ENCODE peak calls at places on chromosomes 6 and 20, in eight cellular contexts. F is GM10248, N is upper lobe of left lung, P is AG09309, S is A549, Q is IMR-90, I is neural crest cell, W is endothelial cell. O is an unnamed sample.

GRCh38 chr6:1044040-1044836 is 267.7 kb upstream of the FOXQ1 start:
- DNase-seq in P (no peak), W (no peak), S (no peak), Q (no peak), F (no peak), I (no peak), N (no peak), O (no peak)

GRCh38 chr6:82833481-82833880 is 232.2 kb downstream of the UBE3D start:
- DNase-seq in I (no peak), W (no peak), S (no peak), F (no peak), N (no peak), P (no peak), Q (no peak), O (no peak)

GRCh38 chr20:35312348-35312747 is 20.1 kb upstream of the FAM83C start:
- DNase-seq in Q (peak), W (no peak), I (no peak), F (no peak), S (peak), N (no peak), P (peak), O (peak)

GRCh38 chr20:51889466-51889865 is 87.1 kb upstream of the SALL4 start:
- DNase-seq in N (no peak), W (no peak), F (no peak), P (no peak), Q (no peak), I (no peak), S (no peak), O (no peak)

GRCh38 chr6:166477647-166478365 is 95.1 kb upstream of the MPC1 start:
- DNase-seq in S (no peak), I (no peak), P (no peak), Q (no peak), F (no peak), W (no peak), N (no peak), O (no peak)

GRCh38 chr20:32463642-32464400 is 105.7 kb downstream of the ASXL1 start:
- DNase-seq in P (no peak), S (no peak), N (no peak), F (no peak), W (no peak), I (peak), Q (no peak), O (no peak)

GRCh38 chr6:1404066-1404712 is 14.8 kb downstream of the FOXF2 start:
- DNase-seq in N (peak), S (no peak), I (no peak), F (no peak), W (no peak), P (no peak), Q (peak), O (no peak)

GRCh38 chr6:98927534-98927933 is 20.2 kb downstream of the FBXL4 start:
- DNase-seq in S (no peak), F (no peak), W (no peak), Q (no peak), I (no peak), P (no peak), N (no peak), O (no peak)

GRCh38 chr6:110581682-110582081 is 105.3 kb upstream of the SLC22A16 start:
- DNase-seq in I (no peak), S (peak), Q (no peak), W (no peak), F (no peak), N (no peak), P (no peak), O (no peak)

GRCh38 chr6:166996406-166996805 is 2.8 kb upstream of the CEP43 start:
- DNase-seq in N (peak), Q (peak), S (no peak), F (no peak), W (no peak), I (no peak), P (no peak), O (no peak)

GRCh38 chr6:100134703-100135102 is 140.7 kb upstream of the MCHR2 start:
- DNase-seq in N (no peak), I (no peak), P (no peak), F (no peak), Q (peak), W (no peak), S (no peak), O (no peak)

GRCh38 chr6:2185056-2185455 is 60.3 kb downstream of the GMDS start:
- DNase-seq in I (no peak), N (no peak), S (no peak), W (no peak), F (no peak), Q (peak), P (no peak), O (no peak)

GRCh38 chr6:136823128-136823660 is 802 bp downstream of the PEX7 start:
- DNase-seq in W (no peak), Q (no peak), F (no peak), I (peak), P (no peak), N (peak), S (no peak), O (no peak)

GRCh38 chr6:113860165-113860955 is 3.2 kb downstream of the MARCKS start:
- DNase-seq in N (no peak), I (no peak), P (no peak), W (peak), S (peak), Q (peak), F (no peak), O (no peak)

GRCh38 chr6:151070666-151071065 is 169.1 kb upstream of the AKAP12 start:
- DNase-seq in P (peak), I (no peak), S (peak), N (no peak), F (no peak), W (no peak), Q (peak), O (peak)

GRCh38 chr6:16319813-16320532 is 81.6 kb downstream of the GMPR start:
- DNase-seq in W (no peak), Q (peak), F (peak), S (peak), I (no peak), P (no peak), N (peak), O (peak)

GRCh38 chr6:128932061-128932460 is 49.1 kb downstream of the LAMA2 start:
- DNase-seq in P (no peak), F (no peak), N (no peak), I (no peak), Q (peak), S (no peak), W (no peak), O (peak)

GRCh38 chr6:129593233-129593564 is 116.8 kb downstream of the ARHGAP18 start:
- DNase-seq in S (no peak), P (no peak), N (no peak), F (no peak), I (no peak), Q (peak), W (no peak), O (no peak)

GRCh38 chr6:113690255-113690956 is 166.7 kb upstream of the MARCKS start:
- DNase-seq in N (no peak), F (no peak), Q (peak), W (no peak), P (peak), S (peak), I (no peak), O (no peak)

GRCh38 chr6:124676033-124676432 is 286.2 kb upstream of the RNF217 start:
- DNase-seq in Q (peak), F (no peak), I (no peak), N (no peak), W (no peak), P (no peak), S (no peak), O (no peak)

GRCh38 chr6:167825759-167826229 is 917 bp upstream of the AFDN start:
- DNase-seq in S (peak), I (peak), F (no peak), P (no peak), Q (no peak), N (peak), W (peak), O (no peak)

GRCh38 chr20:38126146-38126912 is 38.7 kb downstream of the TGM2 start:
- DNase-seq in Q (no peak), W (no peak), P (no peak), S (no peak), N (peak), F (no peak), I (no peak), O (no peak)

DNA sequence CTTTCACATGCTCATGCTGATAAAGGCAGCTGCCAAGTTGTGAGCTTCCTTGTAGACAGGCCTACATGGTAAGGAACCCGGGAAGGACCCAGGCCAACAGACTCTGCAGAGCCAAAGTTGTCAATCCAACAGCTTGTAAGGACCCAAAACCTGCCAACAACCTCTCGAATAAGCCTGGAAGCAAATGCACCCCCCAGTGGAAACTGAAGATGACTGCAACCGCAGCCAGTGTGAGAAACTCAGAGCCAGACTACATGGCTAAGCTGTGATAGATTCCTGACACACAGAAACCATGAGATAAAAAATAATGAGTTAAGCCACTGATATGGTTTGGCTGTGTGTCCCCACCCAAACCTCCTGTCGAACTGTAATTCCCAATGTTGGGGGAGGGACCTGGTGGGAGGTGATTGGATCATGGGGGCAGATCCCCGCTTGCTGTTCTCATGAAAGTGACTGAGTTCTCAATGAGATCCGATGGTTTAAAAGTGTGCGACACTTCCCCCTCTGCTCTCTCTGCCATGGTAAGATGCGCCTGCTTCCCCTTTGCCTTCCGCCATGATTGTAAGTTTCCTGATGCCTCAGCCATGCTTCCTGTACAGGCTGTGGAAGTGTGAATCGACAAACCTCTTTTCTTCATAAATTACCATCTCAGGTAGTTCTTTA is 18.8 kb upstream of the CLPSL2 start:
- DNase-seq in F (peak), P (no peak), Q (peak), N (no peak), I (peak), S (peak), W (peak), O (no peak)
- TF ChIP-seq CTCF in F (peak), P (peak), Q (peak), N (no peak), I (peak), S (peak), W (no peak), O (peak)

GRCh38 chr6:135423649-135424128 is 73.9 kb downstream of the AHI1 start:
- DNase-seq in N (no peak), W (no peak), F (peak), Q (peak), S (peak), P (peak), I (no peak), O (peak)

GRCh38 chr6:135426833-135427232 is 70.7 kb downstream of the AHI1 start:
- DNase-seq in F (no peak), I (no peak), S (no peak), N (no peak), P (no peak), Q (no peak), W (no peak), O (no peak)

GRCh38 chr6:135424385-135424784 is 73.2 kb downstream of the AHI1 start:
- DNase-seq in F (no peak), S (no peak), N (no peak), W (no peak), I (no peak), P (no peak), Q (no peak), O (no peak)

DNA sequence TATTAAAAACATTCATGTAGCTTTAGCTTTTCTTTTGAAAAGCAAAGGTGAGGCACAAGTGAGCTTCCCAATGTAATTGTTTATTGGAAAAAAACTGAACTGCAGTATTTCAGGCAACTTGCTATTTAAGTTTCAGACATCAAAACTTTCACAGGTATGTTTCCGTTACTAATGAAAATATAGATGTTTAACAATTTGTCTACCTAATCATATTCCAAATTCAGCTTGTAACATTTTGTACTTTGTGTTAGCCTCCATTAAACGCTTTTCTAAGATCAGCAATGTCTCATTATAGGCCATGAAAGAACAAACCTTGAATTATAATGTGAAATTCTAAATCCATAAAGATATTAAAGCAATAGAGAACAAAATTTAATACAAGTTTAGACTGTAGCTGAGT is 69.5 kb downstream of the AHI1 start:
- DNase-seq in P (no peak), S (no peak), W (no peak), I (no peak), Q (no peak), N (no peak), F (no peak), O (no peak)
- TF ChIP-seq CTCF in P (no peak), S (no peak), W (no peak), I (no peak), Q (no peak), N (no peak), F (no peak), O (no peak)

DNA sequence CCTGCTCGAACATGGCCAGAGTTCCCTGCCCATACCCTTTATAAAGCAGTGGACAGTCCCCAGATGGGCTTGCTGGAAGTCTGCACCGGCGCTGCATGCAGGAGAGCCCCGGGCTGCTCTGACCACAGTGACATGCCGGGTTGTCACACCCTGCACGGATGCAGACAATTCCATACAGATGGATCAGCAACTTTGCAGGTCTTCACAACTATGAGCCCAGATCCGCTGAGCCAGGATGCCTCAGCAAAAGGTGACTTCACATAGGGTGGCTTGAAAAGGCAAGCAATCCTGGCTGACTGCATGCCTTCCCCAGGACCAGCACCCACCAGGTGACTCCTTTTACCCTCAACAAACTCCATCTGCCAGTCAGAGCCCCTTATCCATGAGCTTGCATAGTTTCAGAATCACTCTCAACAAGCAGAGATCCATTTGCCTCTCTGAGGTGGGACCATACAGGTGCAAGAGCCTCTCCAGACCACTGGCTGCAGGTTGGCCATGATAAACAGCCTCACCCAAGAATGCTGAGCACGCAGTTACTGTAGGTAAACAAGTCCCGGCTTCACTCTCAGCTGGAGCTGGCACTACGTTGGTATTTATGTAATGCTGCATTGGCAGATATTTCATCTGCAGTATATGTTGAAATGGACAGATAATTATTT is 183.0 kb upstream of the QKI start:
- DNase-seq in I (no peak), F (no peak), W (no peak), S (no peak), N (peak), Q (no peak), P (no peak), O (no peak)
- TF ChIP-seq CTCF in I (no peak), F (no peak), W (no peak), S (no peak), N (no peak), Q (no peak), P (no peak), O (no peak)

GRCh38 chr6:34248198-34248726 is 544 bp downstream of the SMIM29 start:
- DNase-seq in W (no peak), P (no peak), F (peak), Q (peak), S (peak), N (peak), I (peak), O (no peak)
- TF ChIP-seq CTCF in W (no peak), P (no peak), F (no peak), Q (no peak), S (no peak), N (no peak), I (no peak), O (no peak)

GRCh38 chr6:11425431-11425871 is 112.1 kb upstream of the TMEM170B start:
- DNase-seq in Q (no peak), S (peak), I (no peak), P (no peak), N (no peak), F (no peak), W (no peak), O (no peak)
- TF ChIP-seq CTCF in Q (no peak), S (no peak), I (no peak), P (no peak), N (no peak), F (no peak), W (no peak), O (no peak)